ENCODE peak calls at places on chromosomes 7 and 10, in six cellular contexts. G, X, A, R, C and F are unnamed samples.

GRCh38 chr7:156783864-156784263 is 109.1 kb downstream of the LMBR1 start:
- DNase-seq in G (no peak), X (no peak), A (no peak), R (no peak), C (no peak), F (no peak)

GRCh38 chr7:101198476-101198875 is 2.4 kb downstream of the MOGAT3 start:
- DNase-seq in G (no peak), X (no peak), A (no peak), R (no peak), C (no peak), F (no peak)

GRCh38 chr7:83755526-83755925 is 106.6 kb upstream of the SEMA3E start:
- DNase-seq in G (no peak), X (no peak), A (no peak), R (no peak), C (no peak), F (no peak)

GRCh38 chr10:7412482-7413251 is 1.8 kb upstream of the SFMBT2 start:
- DNase-seq in G (peak), X (no peak), A (peak), R (peak), C (no peak), F (no peak)

GRCh38 chr10:60032723-60033122 is 126.4 kb upstream of the CCDC6 start:
- DNase-seq in G (no peak), X (peak), A (peak), R (no peak), C (no peak), F (peak)

GRCh38 chr10:5943536-5943935 is 33.8 kb downstream of the IL15RA start:
- DNase-seq in G (peak), X (no peak), A (peak), R (no peak), C (no peak), F (no peak)

GRCh38 chr10:131931981-131932380 is 31.2 kb downstream of the PPP2R2D start:
- DNase-seq in G (no peak), X (no peak), A (no peak), R (no peak), C (no peak), F (no peak)

GRCh38 chr7:102030696-102031095 is 213.3 kb downstream of the CUX1 start:
- DNase-seq in G (no peak), X (no peak), A (no peak), R (no peak), C (no peak), F (peak)

GRCh38 chr7:154644366-154644765 is 358.6 kb downstream of the PAXIP1 start:
- DNase-seq in G (no peak), X (no peak), A (no peak), R (no peak), C (no peak), F (no peak)

GRCh38 chr7:151873402-151873965 is 3.4 kb downstream of the PRKAG2 start:
- DNase-seq in G (peak), X (no peak), A (no peak), R (peak), C (no peak), F (no peak)

GRCh38 chr10:89838002-89838615 is 136.7 kb downstream of the KIF20B start:
- DNase-seq in G (no peak), X (no peak), A (no peak), R (no peak), C (no peak), F (no peak)

GRCh38 chr10:91190876-91191580 is 29.4 kb upstream of the PCGF5 start:
- DNase-seq in G (no peak), X (no peak), A (no peak), R (no peak), C (no peak), F (no peak)

GRCh38 chr10:8044908-8045727 is 9.4 kb upstream of the GATA3 start:
- DNase-seq in G (no peak), X (no peak), A (no peak), R (peak), C (no peak), F (no peak)

GRCh38 chr7:41832936-41833335 is 130.0 kb upstream of the INHBA start:
- DNase-seq in G (no peak), X (no peak), A (no peak), R (no peak), C (no peak), F (no peak)

GRCh38 chr10:44008270-44008916 is 359.7 kb upstream of the ZNF32 start:
- DNase-seq in G (no peak), X (no peak), A (no peak), R (no peak), C (no peak), F (no peak)

GRCh38 chr7:80346704-80347103 is 165.2 kb downstream of the GNAT3 start:
- DNase-seq in G (no peak), X (no peak), A (no peak), R (no peak), C (no peak), F (no peak)

GRCh38 chr10:109773818-109774440 is 149.4 kb downstream of the XPNPEP1 start:
- DNase-seq in G (no peak), X (no peak), A (no peak), R (no peak), C (no peak), F (peak)

GRCh38 chr10:27527597-27528295 is 23.6 kb downstream of the RAB18 start:
- DNase-seq in G (no peak), X (no peak), A (no peak), R (no peak), C (no peak), F (no peak)

GRCh38 chr7:3218561-3219225 is 82.4 kb upstream of the SDK1 start:
- DNase-seq in G (no peak), X (no peak), A (no peak), R (no peak), C (no peak), F (no peak)

GRCh38 chr7:44461387-44461786 is 29.1 kb downstream of the NUDCD3 start:
- DNase-seq in G (no peak), X (no peak), A (no peak), R (no peak), C (no peak), F (peak)

GRCh38 chr10:688621-689426 is 644 bp downstream of the DIP2C start:
- DNase-seq in G (peak), X (peak), A (peak), R (no peak), C (no peak), F (no peak)

GRCh38 chr10:59319854-59320253 is 42.5 kb downstream of the FAM13C start:
- DNase-seq in G (no peak), X (no peak), A (no peak), R (no peak), C (no peak), F (no peak)

GRCh38 chr7:105773030-105773460 is 103.4 kb downstream of the ATXN7L1 start:
- DNase-seq in G (no peak), X (no peak), A (no peak), R (no peak), C (no peak), F (no peak)

GRCh38 chr7:110988890-110989501 is 101.9 kb upstream of the LRRN3 start:
- DNase-seq in G (no peak), X (no peak), A (no peak), R (no peak), C (no peak), F (no peak)

GRCh38 chr10:93476756-93477155 is 5.4 kb downstream of the MYOF start:
- DNase-seq in G (no peak), X (no peak), A (no peak), R (no peak), C (no peak), F (no peak)

GRCh38 chr10:93481931-93482834 is at the start of gene MYOF:
- DNase-seq in G (peak), X (peak), A (peak), R (no peak), C (no peak), F (peak)

GRCh38 chr10:93478873-93479272 is 3.3 kb downstream of the MYOF start:
- DNase-seq in G (no peak), X (no peak), A (no peak), R (no peak), C (no peak), F (no peak)

GRCh38 chr10:93485690-93486089 is 3.6 kb upstream of the MYOF start:
- DNase-seq in G (no peak), X (no peak), A (no peak), R (no peak), C (no peak), F (no peak)

GRCh38 chr10:93481213-93481930 is 762 bp downstream of the MYOF start:
- DNase-seq in G (no peak), X (no peak), A (no peak), R (no peak), C (no peak), F (no peak)
- H3K4me3 ChIP-seq in G (peak), X (no peak), A (peak), R (peak), C (no peak), F (no peak)

GRCh38 chr7:150851497-150852370 is 583 bp upstream of the AOC1 start:
- DNase-seq in G (no peak), X (no peak), A (no peak), R (no peak), C (no peak), F (no peak)

GRCh38 chr7:150854066-150855000 is 2.0 kb downstream of the AOC1 start:
- DNase-seq in G (no peak), X (no peak), A (no peak), R (no peak), C (no peak), F (no peak)

GRCh38 chr7:150855046-150855445 is 2.7 kb downstream of the AOC1 start:
- DNase-seq in G (no peak), X (no peak), A (no peak), R (no peak), C (no peak), F (no peak)

GRCh38 chr7:150850273-150850672 is 2.0 kb upstream of the AOC1 start:
- DNase-seq in G (no peak), X (no peak), A (no peak), R (no peak), C (no peak), F (no peak)

DNA sequence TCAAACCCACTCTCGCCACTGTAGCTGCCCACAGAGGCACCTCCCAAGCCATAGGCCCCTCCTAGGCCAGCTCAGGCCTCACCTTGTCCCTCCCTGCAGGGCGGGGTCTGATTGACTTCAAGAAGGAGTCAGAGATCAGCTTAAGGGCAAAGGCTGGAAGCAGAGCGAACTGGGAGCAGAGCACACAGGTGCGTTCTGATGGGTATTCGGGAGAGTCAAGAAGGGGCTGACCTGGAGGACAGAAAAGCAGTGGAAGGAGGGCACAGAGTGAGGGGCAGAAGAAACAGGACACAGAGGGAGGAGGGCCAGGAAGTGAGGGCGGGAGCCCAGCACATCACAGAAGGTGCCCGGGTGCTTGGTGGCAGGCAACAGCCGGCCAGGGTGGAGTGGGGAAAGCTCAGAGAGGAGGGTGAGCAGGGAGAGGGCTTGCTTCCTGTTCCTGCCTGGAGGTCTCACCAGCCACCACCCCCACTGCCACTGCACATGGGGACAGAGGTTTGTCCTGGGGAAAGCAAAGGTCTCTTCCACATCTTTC is at the start of gene AOC1:
- DNase-seq in G (no peak), X (peak), A (no peak), R (no peak), C (no peak), F (no peak)
- H3K4me3 ChIP-seq in G (no peak), X (no peak), A (no peak), R (no peak), C (no peak), F (no peak)

DNA sequence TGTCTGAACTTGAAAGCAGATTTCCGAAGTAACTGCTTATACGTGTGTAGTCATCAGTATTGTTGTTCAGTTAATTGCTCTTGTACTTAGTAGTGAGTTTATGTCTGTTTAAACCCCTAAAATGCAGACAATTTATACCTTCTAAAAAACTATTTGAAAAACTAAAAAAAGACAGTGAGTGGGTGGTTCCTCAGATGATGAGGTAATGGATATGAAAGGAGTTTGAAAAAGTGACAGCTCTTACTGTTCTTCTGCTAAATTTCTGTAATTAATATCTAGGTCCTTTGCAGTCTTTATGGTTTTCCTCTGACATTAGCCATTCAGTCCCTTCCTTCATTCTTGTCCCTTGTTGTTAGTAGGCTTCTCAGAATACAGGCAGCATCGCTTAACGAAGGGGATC is 35.0 kb downstream of the CCSER2 start:
- DNase-seq in G (no peak), X (no peak), A (no peak), R (no peak), C (no peak), F (no peak)
- H3K4me3 ChIP-seq in G (no peak), X (no peak), A (no peak), R (no peak), C (no peak), F (no peak)

DNA sequence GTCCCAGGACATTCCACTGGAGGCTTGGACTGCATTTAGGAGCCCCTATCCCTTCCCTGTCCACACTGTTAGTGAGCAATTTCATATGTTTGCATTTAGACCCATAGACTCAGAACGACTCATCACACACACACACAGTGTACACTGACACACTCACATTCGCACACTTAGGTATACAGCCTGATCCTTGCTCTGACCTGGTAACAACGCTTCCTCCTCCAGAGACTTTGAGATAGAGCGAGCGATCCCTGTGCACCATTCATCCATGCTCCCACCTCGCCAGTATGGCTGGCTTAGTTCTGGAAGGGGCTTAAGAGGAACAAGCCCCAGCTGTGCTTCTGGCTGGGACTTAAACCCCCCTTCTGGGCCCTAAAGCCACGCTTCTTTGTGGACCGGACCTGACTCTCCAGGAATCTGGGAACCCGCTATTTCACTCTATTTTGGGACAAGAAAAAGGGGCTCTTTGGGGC is 905 bp upstream of the HOXA13 start:
- DNase-seq in G (no peak), X (no peak), A (no peak), R (no peak), C (no peak), F (no peak)
- H3K4me3 ChIP-seq in G (no peak), X (peak), A (peak), R (no peak), C (no peak), F (peak)

GRCh38 chr7:74289660-74290589 is 718 bp downstream of the CLIP2 start:
- DNase-seq in G (peak), X (no peak), A (peak), R (no peak), C (peak), F (no peak)

GRCh38 chr7:74290999-74291441 is 1.8 kb downstream of the CLIP2 start:
- DNase-seq in G (no peak), X (no peak), A (no peak), R (no peak), C (no peak), F (no peak)

GRCh38 chr7:74290590-74290950 is 1.4 kb downstream of the CLIP2 start:
- DNase-seq in G (no peak), X (no peak), A (no peak), R (no peak), C (no peak), F (no peak)

GRCh38 chr7:74292757-74293576 is 3.8 kb downstream of the CLIP2 start:
- DNase-seq in G (no peak), X (no peak), A (no peak), R (no peak), C (no peak), F (no peak)

DNA sequence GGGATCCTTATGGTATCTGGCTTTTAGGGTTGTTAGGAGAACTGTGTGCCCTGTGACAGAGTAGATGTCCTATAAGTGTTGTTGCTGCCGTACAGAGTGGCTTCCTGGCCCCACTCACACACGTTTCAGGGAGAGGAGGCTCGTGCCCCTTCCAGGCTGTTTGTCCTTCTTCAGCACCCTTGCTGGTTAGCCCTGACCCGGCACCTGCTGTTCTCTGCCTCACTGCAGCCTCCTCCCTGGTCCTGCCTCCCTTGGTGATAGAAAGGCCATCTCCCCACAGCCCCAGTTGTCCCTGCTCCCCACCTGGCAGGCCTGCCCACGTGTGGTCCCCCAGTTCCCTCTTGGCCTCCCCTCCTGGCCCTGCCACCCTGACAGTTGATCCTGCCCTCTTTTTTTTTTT is 2.3 kb downstream of the CLIP2 start:
- DNase-seq in G (no peak), X (no peak), A (no peak), R (no peak), C (no peak), F (no peak)
- H3K4me3 ChIP-seq in G (no peak), X (no peak), A (no peak), R (no peak), C (no peak), F (no peak)

GRCh38 chr7:108245523-108246226 is 115.5 kb upstream of the LAMB4 start:
- DNase-seq in G (no peak), X (no peak), A (no peak), R (no peak), C (no peak), F (no peak)
- H3K4me3 ChIP-seq in G (no peak), X (no peak), A (no peak), R (no peak), C (no peak), F (no peak)

GRCh38 chr10:73076361-73077183 is 20.1 kb downstream of the P4HA1 start:
- DNase-seq in G (no peak), X (no peak), A (peak), R (no peak), C (no peak), F (no peak)
- H3K4me3 ChIP-seq in G (peak), X (no peak), A (peak), R (no peak), C (no peak), F (no peak)

GRCh38 chr7:29565186-29565540 is 1.5 kb downstream of the PRR15 start:
- DNase-seq in G (no peak), X (no peak), A (no peak), R (no peak), C (no peak), F (no peak)
- H3K4me3 ChIP-seq in G (peak), X (no peak), A (peak), R (peak), C (no peak), F (peak)

DNA sequence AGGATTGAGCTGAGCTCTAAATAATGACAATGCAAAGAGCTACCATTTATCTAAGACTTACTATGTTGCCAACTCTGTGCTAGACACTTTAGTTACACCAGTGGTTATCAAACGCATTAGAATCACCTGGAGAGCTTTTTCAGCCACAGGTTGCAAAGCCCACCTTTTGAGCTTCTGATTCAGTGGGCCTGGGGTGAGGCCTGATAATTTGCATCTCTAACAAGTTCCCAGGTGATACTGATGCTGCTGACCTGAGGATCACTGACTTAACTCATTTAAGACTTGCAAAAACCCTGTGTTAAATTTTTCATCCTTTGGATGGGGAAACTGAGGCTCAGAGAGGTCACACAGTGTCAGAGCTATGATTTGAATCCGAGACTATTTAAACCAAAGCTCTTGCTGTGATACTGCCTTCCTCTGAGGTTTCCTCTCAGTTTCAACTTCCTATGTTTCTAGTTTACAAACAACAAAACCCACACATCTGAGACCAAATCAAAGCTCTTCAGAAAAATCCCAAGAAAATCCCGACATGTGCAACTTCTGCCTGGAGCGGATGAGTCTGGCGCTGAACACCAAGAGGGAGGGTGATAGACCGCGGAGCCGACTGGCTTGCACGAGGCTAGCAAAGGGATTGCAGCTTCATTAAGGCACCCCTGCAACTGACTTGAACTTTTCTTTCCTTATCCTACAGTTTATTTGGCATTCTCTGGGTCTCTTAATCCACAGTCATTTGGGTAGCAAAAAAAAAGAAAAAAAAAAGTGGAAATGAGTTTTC is 124.9 kb downstream of the CYP26A1 start:
- DNase-seq in G (peak), X (no peak), A (no peak), R (no peak), C (no peak), F (no peak)
- H3K4me3 ChIP-seq in G (peak), X (no peak), A (peak), R (peak), C (no peak), F (no peak)

DNA sequence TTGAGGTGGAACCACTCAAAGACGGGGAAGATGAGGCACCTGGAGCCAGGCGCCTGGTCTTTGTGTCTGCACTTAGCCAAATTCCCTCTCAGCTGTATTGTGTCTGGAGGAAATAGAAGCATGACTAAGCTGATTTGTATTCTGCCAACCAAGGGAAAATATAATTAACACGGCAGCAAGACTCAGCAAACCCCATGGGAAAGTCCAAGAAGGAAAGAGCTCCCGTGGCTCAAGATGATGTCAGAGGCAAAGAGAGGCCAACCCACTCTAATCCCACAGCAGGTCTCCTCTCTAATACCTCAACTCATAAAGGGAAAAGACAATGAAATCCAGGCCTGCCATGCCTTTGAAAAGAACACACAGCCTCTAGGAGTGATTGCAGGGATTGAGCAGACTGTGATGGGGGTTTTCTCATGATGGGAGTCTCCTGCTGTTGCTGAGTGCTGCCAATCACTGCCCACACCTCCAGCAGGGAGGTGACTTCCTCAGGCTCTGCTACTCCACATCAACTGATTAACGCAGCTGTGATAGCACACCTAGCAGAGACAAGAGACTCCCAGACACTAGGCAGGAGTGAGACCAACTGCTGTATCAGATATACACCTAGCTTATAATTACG is 255.5 kb upstream of the C7orf33 start:
- DNase-seq in G (no peak), X (peak), A (no peak), R (no peak), C (no peak), F (no peak)
- H3K4me3 ChIP-seq in G (no peak), X (peak), A (no peak), R (no peak), C (no peak), F (no peak)